ENCODE peak calls at places on chromosomes 7 and 10, in eight cellular contexts. P is iPS-NIHi11, F is fibroblast of the conjunctiva, O is DMS153, U is mesenchymal stem cell, G is hepatic stellate cell, E is epithelial cell of prostate, K is GM12865. H is an unnamed sample.

GRCh38 chr7:16062269-16062668 is 359.1 kb downstream of the CRPPA start:
- DNase-seq in P (no peak), F (peak), O (no peak), U (peak), G (peak), E (no peak), K (no peak), H (peak)

GRCh38 chr10:46299531-46300366 is 13.0 kb downstream of the ANTXRL start:
- DNase-seq in P (peak), F (no peak), O (no peak), U (no peak), G (no peak), E (no peak), K (no peak), H (no peak)

GRCh38 chr10:72682626-72683025 is 9.3 kb upstream of the MCU start:
- DNase-seq in P (no peak), F (no peak), O (no peak), U (no peak), G (no peak), E (no peak), K (no peak), H (no peak)

GRCh38 chr7:134865001-134865845 is 85.8 kb downstream of the CALD1 start:
- DNase-seq in P (peak), F (no peak), O (no peak), U (peak), G (no peak), E (no peak), K (peak), H (no peak)

GRCh38 chr10:48460148-48460545 is 144.7 kb downstream of the ARHGAP22 start:
- DNase-seq in P (no peak), F (no peak), O (no peak), U (no peak), G (no peak), E (no peak), K (no peak), H (no peak)

GRCh38 chr7:149669121-149669818 is 104.1 kb downstream of the ZNF467 start:
- DNase-seq in P (no peak), F (peak), O (no peak), U (peak), G (no peak), E (no peak), K (peak), H (peak)

GRCh38 chr7:137878333-137878961 is 31.7 kb upstream of the DGKI start:
- DNase-seq in P (no peak), F (peak), O (no peak), U (no peak), G (no peak), E (no peak), K (no peak), H (no peak)

GRCh38 chr10:47348661-47349470 is 703 bp downstream of the RBP3 start:
- DNase-seq in P (no peak), F (no peak), O (no peak), U (no peak), G (no peak), E (no peak), K (no peak), H (no peak)

GRCh38 chr10:5910323-5911100 is 20.5 kb downstream of the FBH1 start:
- DNase-seq in P (no peak), F (no peak), O (no peak), U (no peak), G (no peak), E (no peak), K (no peak), H (no peak)

GRCh38 chr7:130942211-130942964 is 208.4 kb upstream of the KLF14 start:
- DNase-seq in P (no peak), F (peak), O (no peak), U (peak), G (no peak), E (peak), K (peak), H (peak)

GRCh38 chr10:11684717-11685645 is 57.2 kb upstream of the ECHDC3 start:
- DNase-seq in P (peak), F (peak), O (no peak), U (peak), G (peak), E (peak), K (peak), H (peak)

GRCh38 chr7:51279391-51280023 is 37.1 kb downstream of the COBL start:
- DNase-seq in P (no peak), F (no peak), O (no peak), U (no peak), G (no peak), E (no peak), K (no peak), H (no peak)

GRCh38 chr10:124721295-124722052 is 22.7 kb downstream of the FAM53B start:
- DNase-seq in P (no peak), F (no peak), O (no peak), U (no peak), G (no peak), E (no peak), K (no peak), H (peak)

GRCh38 chr10:8375137-8375536 is 320.6 kb downstream of the GATA3 start:
- DNase-seq in P (no peak), F (no peak), O (no peak), U (no peak), G (no peak), E (no peak), K (no peak), H (no peak)

GRCh38 chr7:154913645-154914579 is 89.0 kb downstream of the PAXIP1 start:
- DNase-seq in P (peak), F (peak), O (peak), U (peak), G (peak), E (no peak), K (peak), H (peak)

GRCh38 chr7:134613623-134614347 is 32.9 kb upstream of the BPGM start:
- DNase-seq in P (no peak), F (peak), O (no peak), U (peak), G (peak), E (peak), K (no peak), H (peak)

GRCh38 chr7:96236198-96237039 is 85.5 kb downstream of the SLC25A13 start:
- DNase-seq in P (peak), F (peak), O (no peak), U (peak), G (peak), E (no peak), K (no peak), H (peak)

GRCh38 chr7:123741940-123742339 is 6.9 kb downstream of the WASL start:
- DNase-seq in P (no peak), F (no peak), O (no peak), U (no peak), G (no peak), E (no peak), K (no peak), H (no peak)

GRCh38 chr10:81724431-81724830 is 150.6 kb upstream of the NRG3 start:
- DNase-seq in P (no peak), F (no peak), O (no peak), U (no peak), G (no peak), E (no peak), K (no peak), H (no peak)

GRCh38 chr10:102342462-102342861 is 53.0 kb upstream of the NFKB2 start:
- DNase-seq in P (peak), F (no peak), O (no peak), U (peak), G (no peak), E (no peak), K (no peak), H (peak)

GRCh38 chr7:48628950-48629349 is 295.4 kb upstream of the CDC14C start:
- DNase-seq in P (no peak), F (no peak), O (no peak), U (no peak), G (no peak), E (no peak), K (no peak), H (no peak)

GRCh38 chr7:18834574-18835361 is 282.7 kb downstream of the TWIST1 start:
- DNase-seq in P (no peak), F (no peak), O (no peak), U (no peak), G (no peak), E (no peak), K (no peak), H (no peak)

GRCh38 chr10:121702351-121703320 is 104.4 kb upstream of the FGFR2 start:
- DNase-seq in P (no peak), F (no peak), O (no peak), U (no peak), G (peak), E (no peak), K (no peak), H (no peak)

GRCh38 chr10:87643920-87644319 is 15.8 kb upstream of the PAPSS2 start:
- DNase-seq in P (no peak), F (no peak), O (no peak), U (no peak), G (no peak), E (no peak), K (no peak), H (no peak)

GRCh38 chr10:74079028-74079913 is 71.4 kb downstream of the AP3M1 start:
- DNase-seq in P (no peak), F (no peak), O (no peak), U (no peak), G (no peak), E (no peak), K (no peak), H (peak)

GRCh38 chr10:126905776-126906703 is 812 bp downstream of the DOCK1 start:
- DNase-seq in P (peak), F (no peak), O (no peak), U (peak), G (peak), E (no peak), K (no peak), H (peak)

GRCh38 chr10:114611617-114612016 is 46.5 kb downstream of the ABLIM1 start:
- DNase-seq in P (no peak), F (no peak), O (no peak), U (peak), G (no peak), E (no peak), K (no peak), H (no peak)

GRCh38 chr7:137485818-137486217 is 142.3 kb upstream of the PTN start:
- DNase-seq in P (no peak), F (no peak), O (no peak), U (no peak), G (no peak), E (no peak), K (no peak), H (no peak)

GRCh38 chr7:29254663-29255062 is 60.1 kb downstream of the CHN2 start:
- DNase-seq in P (peak), F (no peak), O (no peak), U (peak), G (no peak), E (no peak), K (peak), H (no peak)

GRCh38 chr10:72886596-72887522 is 6.7 kb upstream of the OIT3 start:
- DNase-seq in P (peak), F (no peak), O (no peak), U (no peak), G (no peak), E (no peak), K (no peak), H (peak)

GRCh38 chr10:1272762-1273161 is 216.6 kb downstream of the WDR37 start:
- DNase-seq in P (no peak), F (no peak), O (no peak), U (no peak), G (no peak), E (no peak), K (no peak), H (no peak)

GRCh38 chr7:52749880-52750279 is 285.6 kb upstream of the POM121L12 start:
- DNase-seq in P (peak), F (no peak), O (no peak), U (no peak), G (no peak), E (no peak), K (no peak), H (no peak)

GRCh38 chr7:137768371-137768770 is 78.4 kb downstream of the DGKI start:
- DNase-seq in P (no peak), F (no peak), O (no peak), U (no peak), G (peak), E (no peak), K (no peak), H (no peak)